ENCODE peak calls at places on chromosomes 6 and 20, in eight cellular contexts. G, P, C, L, S, W, N and U are unnamed samples.
A peak's percentile ranks its signal among the peaks of the same experiment; 100 is the strongest.

GRCh38 chr6:33091957-33092356 is 16.2 kb downstream of the HLA-DPB1 start:
- DNase-seq in G (no peak), P (peak; percentile 25), C (peak; percentile 69), L (no peak), S (peak; percentile 31), W (no peak), N (peak; percentile 88), U (no peak)

GRCh38 chr6:14921878-14922277 is 324.0 kb upstream of the JARID2 start:
- DNase-seq in G (peak; percentile 21), P (no peak), C (no peak), L (no peak), S (no peak), W (no peak), N (no peak), U (peak; percentile 36)

GRCh38 chr20:63782051-63782471 is 42.5 kb downstream of the SLC2A4RG start:
- DNase-seq in G (no peak), P (peak; percentile 54), C (no peak), L (no peak), S (no peak), W (no peak), N (no peak), U (no peak)

GRCh38 chr6:28981391-28981832 is 23.7 kb downstream of the ZNF311 start:
- DNase-seq in G (peak; percentile 78), P (peak; percentile 79), C (peak; percentile 65), L (peak; percentile 78), S (peak; percentile 66), W (no peak), N (peak; percentile 52), U (peak; percentile 80)

GRCh38 chr6:154306696-154307095 is 49.9 kb downstream of the IPCEF1 start:
- DNase-seq in G (no peak), P (no peak), C (no peak), L (no peak), S (no peak), W (no peak), N (no peak), U (no peak)

GRCh38 chr6:83221886-83222479 is 28.8 kb downstream of the RWDD2A start:
- DNase-seq in G (peak; percentile 29), P (no peak), C (no peak), L (no peak), S (peak; percentile 58), W (no peak), N (no peak), U (no peak)

GRCh38 chr6:42694586-42694985 is 27.8 kb downstream of the PRPH2 start:
- DNase-seq in G (no peak), P (no peak), C (no peak), L (no peak), S (peak; percentile 84), W (no peak), N (no peak), U (no peak)

GRCh38 chr6:39980839-39981580 is 46.7 kb upstream of the MOCS1 start:
- DNase-seq in G (peak; percentile 48), P (peak; percentile 38), C (no peak), L (no peak), S (peak; percentile 75), W (no peak), N (peak; percentile 41), U (peak; percentile 35)

GRCh38 chr6:69835414-69836179 is 30.8 kb upstream of the COL19A1 start:
- DNase-seq in G (peak; percentile 6), P (peak; percentile 4), C (no peak), L (no peak), S (peak; percentile 72), W (peak; percentile 32), N (no peak), U (no peak)

GRCh38 chr6:71887006-71887743 is 825 bp downstream of the RIMS1 start:
- DNase-seq in G (peak; percentile 18), P (no peak), C (no peak), L (peak; percentile 48), S (peak; percentile 38), W (no peak), N (peak; percentile 44), U (no peak)

GRCh38 chr6:142954844-142955243 is 9.9 kb upstream of the HIVEP2 start:
- DNase-seq in G (no peak), P (no peak), C (no peak), L (no peak), S (no peak), W (no peak), N (no peak), U (no peak)

GRCh38 chr20:34016736-34017135 is 23.0 kb downstream of the RALY start:
- DNase-seq in G (no peak), P (no peak), C (no peak), L (peak; percentile 45), S (no peak), W (no peak), N (no peak), U (no peak)

GRCh38 chr6:168134399-168135201 is 55.6 kb upstream of the FRMD1 start:
- DNase-seq in G (no peak), P (no peak), C (no peak), L (no peak), S (no peak), W (no peak), N (peak; percentile 20), U (no peak)

GRCh38 chr6:20868397-20869185 is 334.3 kb downstream of the CDKAL1 start:
- DNase-seq in G (no peak), P (no peak), C (peak; percentile 35), L (peak; percentile 22), S (no peak), W (no peak), N (peak; percentile 48), U (no peak)

GRCh38 chr6:161918154-161918553 is 644.3 kb upstream of the AGPAT4 start:
- DNase-seq in G (no peak), P (no peak), C (no peak), L (no peak), S (peak; percentile 29), W (no peak), N (no peak), U (no peak)

DNA sequence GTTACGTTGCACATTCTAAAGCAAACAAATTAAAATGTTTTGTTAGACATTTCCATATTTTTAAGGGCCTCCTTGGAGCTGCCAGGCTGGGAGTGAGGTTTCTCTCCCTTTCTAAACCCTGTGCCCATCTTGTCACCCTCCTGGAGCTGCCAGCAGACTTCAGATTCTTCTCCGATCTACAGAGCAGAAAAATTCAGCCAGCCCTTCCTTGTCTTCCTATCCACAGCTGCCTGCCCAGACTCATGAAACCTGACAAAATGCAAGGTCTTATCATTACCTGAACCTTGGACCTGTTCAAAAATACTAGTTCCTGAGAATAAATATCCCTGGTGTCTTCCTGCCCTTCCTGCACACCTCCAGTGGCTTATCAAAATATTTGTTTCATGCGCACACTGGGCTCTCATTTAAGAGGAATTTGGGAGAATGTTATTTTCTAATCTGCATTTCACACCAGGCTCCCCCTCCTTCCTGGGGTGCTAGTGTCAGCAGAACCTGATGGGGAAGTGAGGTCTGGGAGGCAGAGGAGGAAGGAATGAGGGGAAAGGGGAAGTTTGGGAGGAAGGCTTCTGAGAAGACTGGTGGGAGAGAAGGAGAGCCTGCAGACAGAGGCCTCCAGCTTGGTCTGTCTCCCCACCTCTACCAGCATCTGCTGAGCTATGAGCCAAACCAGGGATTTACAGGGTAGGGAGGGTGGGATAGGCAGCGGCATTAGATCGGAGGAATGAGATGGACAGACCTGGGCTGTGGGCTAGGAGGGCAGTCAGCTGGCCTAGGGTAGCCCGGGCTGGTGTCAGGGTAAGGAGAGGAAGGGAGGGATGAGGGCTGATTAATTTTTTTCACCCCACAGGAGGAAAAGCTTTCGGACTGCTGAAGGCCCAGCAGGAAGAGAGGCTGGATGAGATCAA is at the start of gene AIF1:
- DNase-seq in G (no peak), P (no peak), C (no peak), L (no peak), S (no peak), W (no peak), N (no peak), U (no peak)
- H3K27ac ChIP-seq in G (no peak within 1 kb of the TSS), P (peak within 1 kb of the TSS; percentile 95), C (no peak within 1 kb of the TSS), L (peak within 1 kb of the TSS; percentile 15), S (no peak within 1 kb of the TSS), W (no peak within 1 kb of the TSS), N (no peak within 1 kb of the TSS), U (peak within 1 kb of the TSS; percentile 45)

DNA sequence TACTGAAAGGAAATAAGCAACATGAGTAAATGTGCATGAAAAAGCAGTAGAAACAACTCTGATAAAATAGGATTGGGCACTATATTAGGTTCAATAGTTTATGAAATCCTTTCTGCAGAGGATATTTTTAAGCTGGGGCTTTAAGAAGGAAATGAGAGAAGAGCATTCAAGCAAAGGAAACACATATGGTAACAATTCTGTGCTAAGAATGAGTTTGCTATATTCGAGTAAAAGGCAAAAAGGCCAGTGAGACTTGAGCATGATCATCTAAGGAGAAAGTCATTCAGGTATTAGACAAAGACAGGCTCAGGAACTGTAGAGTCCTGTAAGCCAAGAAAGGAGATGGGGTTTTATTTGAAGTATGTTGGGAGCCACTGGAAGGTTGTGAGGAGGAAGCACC is 387.1 kb upstream of the FLRT3 start:
- DNase-seq in G (no peak), P (no peak), C (no peak), L (no peak), S (no peak), W (no peak), N (no peak), U (no peak)
- H3K4me1 ChIP-seq in G (peaks cover 10% of the 10 kb centered on the region), P (no peaks in the 10 kb centered on the region), C (no peaks in the 10 kb centered on the region), L (no peaks in the 10 kb centered on the region), S (peaks cover 10% of the 10 kb centered on the region), W (no peaks in the 10 kb centered on the region), N (no peaks in the 10 kb centered on the region), U (no peaks in the 10 kb centered on the region)

DNA sequence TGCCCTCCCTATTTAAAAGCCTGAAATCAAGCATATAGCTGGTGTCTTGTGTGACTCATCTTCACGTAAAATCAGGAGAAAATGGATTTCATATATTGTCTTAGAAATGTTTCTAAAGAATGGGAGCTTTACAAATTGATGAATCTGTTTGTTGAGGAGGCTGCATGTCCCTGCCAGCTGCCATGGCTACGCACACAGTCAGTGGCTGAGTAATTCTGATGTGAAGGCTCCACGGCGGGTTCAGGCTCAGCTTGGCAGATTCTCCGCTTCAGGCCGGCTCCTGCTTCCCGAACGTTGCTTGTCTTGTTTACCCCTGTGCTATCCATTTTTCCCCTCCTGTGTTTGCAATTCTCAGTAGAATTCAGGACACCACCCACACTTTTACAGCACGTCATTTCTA is 82.8 kb downstream of the CCDC170 start:
- DNase-seq in G (no peak), P (no peak), C (no peak), L (no peak), S (no peak), W (no peak), N (no peak), U (no peak)
- H3K27ac ChIP-seq in G (no peak overlapping the region), P (no peak overlapping the region), C (no peak overlapping the region), L (no peak overlapping the region), S (no peak overlapping the region), W (no peak overlapping the region), N (no peak overlapping the region), U (no peak overlapping the region)

GRCh38 chr6:26224547-26224912 is 137.3 kb downstream of the HFE start:
- DNase-seq in G (no peak), P (no peak), C (no peak), L (no peak), S (no peak), W (no peak), N (no peak), U (no peak)

GRCh38 chr6:26224940-26225847 is 138.0 kb downstream of the HFE start:
- DNase-seq in G (peak; percentile 85), P (no peak), C (no peak), L (no peak), S (peak; percentile 49), W (no peak), N (peak; percentile 78), U (no peak)

GRCh38 chr6:26223677-26224546 is 136.7 kb downstream of the HFE start:
- DNase-seq in G (peak; percentile 74), P (peak; percentile 82), C (peak; percentile 75), L (no peak), S (peak; percentile 86), W (no peak), N (peak; percentile 55), U (no peak)

GRCh38 chr6:26222587-26222986 is 135.4 kb downstream of the HFE start:
- DNase-seq in G (no peak), P (peak; percentile 76), C (no peak), L (no peak), S (no peak), W (no peak), N (no peak), U (no peak)

GRCh38 chr6:26223213-26223612 is 136.0 kb downstream of the HFE start:
- DNase-seq in G (no peak), P (peak; percentile 44), C (no peak), L (no peak), S (peak; percentile 18), W (no peak), N (no peak), U (no peak)
- H3K4me1 ChIP-seq in G (peaks cover 25% of the 10 kb centered on the region), P (peaks cover 59% of the 10 kb centered on the region), C (peaks cover 16% of the 10 kb centered on the region), L (no peaks in the 10 kb centered on the region), S (no peaks in the 10 kb centered on the region), W (peaks cover 24% of the 10 kb centered on the region), N (peaks cover 2% of the 10 kb centered on the region), U (no peaks in the 10 kb centered on the region)